ENCODE peak calls at places on chromosomes 2 and 18, in six cellular contexts. C is NCI-H146, N is heart left ventricle, F is T-helper 17 cell, W is lower lobe of right lung, U is HuH-7.5. X is an unnamed sample.

GRCh38 chr2:29920631-29921559 is 491 bp downstream of the ALK start:
- DNase-seq in C (peak; percentile 31), N (peak; percentile 18), F (no peak), W (peak; percentile 45), U (no peak), X (peak; percentile 23)

GRCh38 chr2:182761903-182762302 is 45.8 kb downstream of the DNAJC10 start:
- DNase-seq in C (no peak), N (no peak), F (no peak), W (no peak), U (no peak), X (peak; percentile 77)

GRCh38 chr2:53150146-53150545 is 617.5 kb upstream of the CHAC2 start:
- DNase-seq in C (no peak), N (no peak), F (no peak), W (no peak), U (no peak), X (no peak)

GRCh38 chr2:309148-309969 is 21.5 kb upstream of the ALKAL2 start:
- DNase-seq in C (peak; percentile 65), N (no peak), F (no peak), W (no peak), U (no peak), X (peak; percentile 20)

GRCh38 chr2:199850250-199850717 is 708 bp downstream of the FTCDNL1 start:
- DNase-seq in C (no peak), N (no peak), F (no peak), W (no peak), U (no peak), X (no peak)

GRCh38 chr2:23669413-23670244 is 257.3 kb downstream of the ATAD2B start:
- DNase-seq in C (no peak), N (peak; percentile 82), F (no peak), W (peak; percentile 74), U (no peak), X (peak; percentile 23)

GRCh38 chr2:20232837-20233207 is 7.9 kb upstream of the SDC1 start:
- DNase-seq in C (no peak), N (peak; percentile 2), F (no peak), W (no peak), U (no peak), X (no peak)

GRCh38 chr2:221444106-221444505 is 128.0 kb downstream of the EPHA4 start:
- DNase-seq in C (no peak), N (peak; percentile 29), F (no peak), W (no peak), U (no peak), X (peak; percentile 66)

GRCh38 chr18:30632058-30632718 is 410.4 kb downstream of the DSC3 start:
- DNase-seq in C (no peak), N (no peak), F (no peak), W (no peak), U (no peak), X (no peak)

GRCh38 chr2:29052811-29053210 is 21.5 kb downstream of the PCARE start:
- DNase-seq in C (no peak), N (no peak), F (no peak), W (no peak), U (no peak), X (no peak)

GRCh38 chr2:169361706-169362345 is 508 bp downstream of the LRP2 start:
- DNase-seq in C (peak; percentile 9), N (peak; percentile 17), F (peak; percentile 4), W (peak; percentile 57), U (peak; percentile 47), X (peak; percentile 11)

GRCh38 chr2:128563348-128563687 is 244.7 kb upstream of the HS6ST1 start:
- DNase-seq in C (no peak), N (peak; percentile 72), F (no peak), W (no peak), U (no peak), X (peak; percentile 95)

GRCh38 chr2:188365058-188365641 is 73.5 kb downstream of the GULP1 start:
- DNase-seq in C (no peak), N (no peak), F (no peak), W (no peak), U (no peak), X (no peak)